ENCODE peak calls at places on chromosome 20, in six cellular contexts. One of them, this sample, is unnamed.

GRCh38 chr20:20435453-20435852 is 67.5 kb downstream of the INSM1 start:
- DNase-seq in lower lobe of right lung: no peak
- DNase-seq in uterus: no peak
- DNase-seq in right lobe of liver: no peak
- DNase-seq in SK-N-SH: no peak
- DNase-seq in mesendoderm: no peak
- DNase-seq in this sample: no peak

GRCh38 chr20:8589956-8590355 is 457.9 kb downstream of the PLCB1 start:
- DNase-seq in lower lobe of right lung: no peak
- DNase-seq in mesendoderm: no peak
- DNase-seq in uterus: no peak
- DNase-seq in SK-N-SH: no peak
- DNase-seq in right lobe of liver: no peak
- DNase-seq in this sample: no peak

GRCh38 chr20:64233725-64234124 is 21.8 kb upstream of the PCMTD2 start:
- DNase-seq in mesendoderm: no peak
- DNase-seq in SK-N-SH: no peak
- DNase-seq in right lobe of liver: peak; percentile 88
- DNase-seq in uterus: no peak
- DNase-seq in lower lobe of right lung: peak; percentile 47
- DNase-seq in this sample: no peak

GRCh38 chr20:36496707-36497669 is 44.3 kb upstream of the MYL9 start:
- DNase-seq in lower lobe of right lung: no peak
- DNase-seq in right lobe of liver: peak; percentile 58
- DNase-seq in SK-N-SH: no peak
- DNase-seq in mesendoderm: no peak
- DNase-seq in uterus: no peak
- DNase-seq in this sample: no peak

GRCh38 chr20:31517373-31517772 is 3.1 kb downstream of the HM13 start:
- DNase-seq in mesendoderm: peak; percentile 86
- DNase-seq in uterus: no peak
- DNase-seq in lower lobe of right lung: no peak
- DNase-seq in right lobe of liver: peak; percentile 61
- DNase-seq in SK-N-SH: peak; percentile 57
- DNase-seq in this sample: no peak

GRCh38 chr20:62043131-62043914 is 22.4 kb downstream of the TAF4 start:
- DNase-seq in mesendoderm: no peak
- DNase-seq in SK-N-SH: no peak
- DNase-seq in right lobe of liver: peak; percentile 70
- DNase-seq in uterus: peak; percentile 56
- DNase-seq in lower lobe of right lung: peak; percentile 61
- DNase-seq in this sample: no peak

GRCh38 chr20:32582659-32583580 is 2.2 kb downstream of the NOL4L start:
- DNase-seq in SK-N-SH: peak; percentile 84
- DNase-seq in lower lobe of right lung: no peak
- DNase-seq in right lobe of liver: no peak
- DNase-seq in uterus: peak; percentile 54
- DNase-seq in mesendoderm: peak; percentile 53
- DNase-seq in this sample: no peak

GRCh38 chr20:19419420-19419819 is 207.0 kb downstream of the SLC24A3 start:
- DNase-seq in SK-N-SH: no peak
- DNase-seq in lower lobe of right lung: no peak
- DNase-seq in right lobe of liver: no peak
- DNase-seq in uterus: no peak
- DNase-seq in mesendoderm: no peak
- DNase-seq in this sample: no peak

GRCh38 chr20:6051505-6051904 is 2.4 kb downstream of the LRRN4 start:
- DNase-seq in right lobe of liver: no peak
- DNase-seq in uterus: no peak
- DNase-seq in mesendoderm: peak; percentile 77
- DNase-seq in SK-N-SH: no peak
- DNase-seq in lower lobe of right lung: no peak
- DNase-seq in this sample: no peak

GRCh38 chr20:35823937-35824336 is 52.1 kb downstream of the PHF20 start:
- DNase-seq in SK-N-SH: no peak
- DNase-seq in right lobe of liver: no peak
- DNase-seq in lower lobe of right lung: no peak
- DNase-seq in uterus: no peak
- DNase-seq in mesendoderm: peak; percentile 67
- DNase-seq in this sample: no peak

GRCh38 chr20:46011631-46012482 is 3.1 kb downstream of the MMP9 start:
- DNase-seq in mesendoderm: peak; percentile 95
- DNase-seq in lower lobe of right lung: peak; percentile 88
- DNase-seq in SK-N-SH: peak; percentile 59
- DNase-seq in uterus: no peak
- DNase-seq in right lobe of liver: peak; percentile 66
- DNase-seq in this sample: peak; percentile 61

GRCh38 chr20:48705208-48706115 is 122.3 kb downstream of the PREX1 start:
- DNase-seq in right lobe of liver: no peak
- DNase-seq in lower lobe of right lung: no peak
- DNase-seq in mesendoderm: peak; percentile 71
- DNase-seq in uterus: no peak
- DNase-seq in SK-N-SH: peak; percentile 48
- DNase-seq in this sample: no peak

GRCh38 chr20:63273635-63274380 is 1.2 kb downstream of the ARFGAP1 start:
- DNase-seq in uterus: no peak
- DNase-seq in lower lobe of right lung: no peak
- DNase-seq in mesendoderm: no peak
- DNase-seq in right lobe of liver: no peak
- DNase-seq in SK-N-SH: no peak
- DNase-seq in this sample: no peak

GRCh38 chr20:41098703-41099250 is 38.6 kb upstream of the PLCG1 start:
- DNase-seq in right lobe of liver: no peak
- DNase-seq in uterus: no peak
- DNase-seq in lower lobe of right lung: no peak
- DNase-seq in SK-N-SH: peak; percentile 35
- DNase-seq in mesendoderm: no peak
- DNase-seq in this sample: no peak

GRCh38 chr20:64111841-64112641 is 4.7 kb upstream of the NPBWR2 start:
- DNase-seq in uterus: no peak
- DNase-seq in lower lobe of right lung: peak; percentile 37
- DNase-seq in SK-N-SH: peak; percentile 80
- DNase-seq in mesendoderm: no peak
- DNase-seq in right lobe of liver: no peak
- DNase-seq in this sample: peak; percentile 47

GRCh38 chr20:17806739-17807441 is 107.1 kb downstream of the BANF2 start:
- DNase-seq in SK-N-SH: peak; percentile 66
- DNase-seq in mesendoderm: peak; percentile 22
- DNase-seq in lower lobe of right lung: no peak
- DNase-seq in uterus: peak; percentile 94
- DNase-seq in right lobe of liver: peak; percentile 64
- DNase-seq in this sample: peak; percentile 81

GRCh38 chr20:46849751-46850150 is 44.9 kb upstream of the EYA2 start:
- DNase-seq in mesendoderm: no peak
- DNase-seq in SK-N-SH: no peak
- DNase-seq in uterus: no peak
- DNase-seq in right lobe of liver: no peak
- DNase-seq in lower lobe of right lung: no peak
- DNase-seq in this sample: no peak

GRCh38 chr20:14922503-14923267 is 585.3 kb upstream of the FLRT3 start:
- DNase-seq in lower lobe of right lung: no peak
- DNase-seq in mesendoderm: no peak
- DNase-seq in SK-N-SH: peak; percentile 60
- DNase-seq in uterus: no peak
- DNase-seq in right lobe of liver: no peak
- DNase-seq in this sample: no peak

GRCh38 chr20:61701401-61701800 is 364.3 kb downstream of the TAF4 start:
- DNase-seq in lower lobe of right lung: no peak
- DNase-seq in uterus: no peak
- DNase-seq in SK-N-SH: no peak
- DNase-seq in mesendoderm: no peak
- DNase-seq in right lobe of liver: no peak
- DNase-seq in this sample: no peak

GRCh38 chr20:48294942-48295341 is 509.7 kb upstream of the SULF2 start:
- DNase-seq in right lobe of liver: no peak
- DNase-seq in uterus: no peak
- DNase-seq in SK-N-SH: no peak
- DNase-seq in lower lobe of right lung: no peak
- DNase-seq in mesendoderm: peak; percentile 67
- DNase-seq in this sample: no peak

GRCh38 chr20:8602389-8603116 is 466.3 kb upstream of the PLCB4 start:
- DNase-seq in right lobe of liver: no peak
- DNase-seq in SK-N-SH: no peak
- DNase-seq in mesendoderm: no peak
- DNase-seq in uterus: no peak
- DNase-seq in lower lobe of right lung: no peak
- DNase-seq in this sample: no peak

GRCh38 chr20:62238569-62239277 is 402 bp downstream of the OSBPL2 start:
- DNase-seq in lower lobe of right lung: peak; percentile 63
- DNase-seq in uterus: no peak
- DNase-seq in right lobe of liver: peak; percentile 43
- DNase-seq in mesendoderm: no peak
- DNase-seq in SK-N-SH: no peak
- DNase-seq in this sample: no peak

GRCh38 chr20:43731469-43731868 is 4.7 kb upstream of the GTSF1L start:
- DNase-seq in SK-N-SH: no peak
- DNase-seq in mesendoderm: no peak
- DNase-seq in uterus: no peak
- DNase-seq in lower lobe of right lung: no peak
- DNase-seq in right lobe of liver: no peak
- DNase-seq in this sample: no peak

GRCh38 chr20:60869626-60870025 is 382.4 kb upstream of the CDH4 start:
- DNase-seq in right lobe of liver: no peak
- DNase-seq in uterus: no peak
- DNase-seq in mesendoderm: no peak
- DNase-seq in SK-N-SH: no peak
- DNase-seq in lower lobe of right lung: no peak
- DNase-seq in this sample: no peak

GRCh38 chr20:962683-963082 is 39.4 kb downstream of the RSPO4 start:
- DNase-seq in mesendoderm: no peak
- DNase-seq in right lobe of liver: no peak
- DNase-seq in lower lobe of right lung: no peak
- DNase-seq in SK-N-SH: no peak
- DNase-seq in uterus: no peak
- DNase-seq in this sample: no peak

GRCh38 chr20:53243152-53243551 is 271.0 kb downstream of the TSHZ2 start:
- DNase-seq in lower lobe of right lung: no peak
- DNase-seq in SK-N-SH: no peak
- DNase-seq in mesendoderm: no peak
- DNase-seq in uterus: no peak
- DNase-seq in right lobe of liver: no peak
- DNase-seq in this sample: no peak

GRCh38 chr20:53247460-53248103 is 275.4 kb downstream of the TSHZ2 start:
- DNase-seq in right lobe of liver: no peak
- DNase-seq in SK-N-SH: no peak
- DNase-seq in lower lobe of right lung: no peak
- DNase-seq in mesendoderm: no peak
- DNase-seq in uterus: no peak
- DNase-seq in this sample: no peak

GRCh38 chr20:53245581-53245980 is 273.4 kb downstream of the TSHZ2 start:
- DNase-seq in right lobe of liver: no peak
- DNase-seq in uterus: no peak
- DNase-seq in SK-N-SH: no peak
- DNase-seq in lower lobe of right lung: no peak
- DNase-seq in mesendoderm: no peak
- DNase-seq in this sample: no peak

GRCh38 chr20:53244711-53245110 is 272.6 kb downstream of the TSHZ2 start:
- DNase-seq in mesendoderm: no peak
- DNase-seq in lower lobe of right lung: no peak
- DNase-seq in right lobe of liver: no peak
- DNase-seq in uterus: no peak
- DNase-seq in SK-N-SH: no peak
- DNase-seq in this sample: no peak
- H3K4me1 ChIP-seq in mesendoderm: no peaks in the 10 kb centered on the region
- H3K4me1 ChIP-seq in lower lobe of right lung: no peaks in the 10 kb centered on the region
- H3K4me1 ChIP-seq in right lobe of liver: no peaks in the 10 kb centered on the region
- H3K4me1 ChIP-seq in uterus: no peaks in the 10 kb centered on the region
- H3K4me1 ChIP-seq in SK-N-SH: no peaks in the 10 kb centered on the region
- H3K4me1 ChIP-seq in this sample: no peaks in the 10 kb centered on the region

GRCh38 chr20:58546312-58546711 is 31.1 kb upstream of the APCDD1L start:
- DNase-seq in lower lobe of right lung: no peak
- DNase-seq in SK-N-SH: no peak
- DNase-seq in mesendoderm: no peak
- DNase-seq in uterus: no peak
- DNase-seq in right lobe of liver: no peak
- DNase-seq in this sample: peak; percentile 4

GRCh38 chr20:58544301-58544700 is 29.1 kb upstream of the APCDD1L start:
- DNase-seq in SK-N-SH: no peak
- DNase-seq in lower lobe of right lung: no peak
- DNase-seq in right lobe of liver: no peak
- DNase-seq in mesendoderm: peak; percentile 5
- DNase-seq in uterus: no peak
- DNase-seq in this sample: peak; percentile 1

GRCh38 chr20:58545565-58546195 is 30.5 kb upstream of the APCDD1L start:
- DNase-seq in SK-N-SH: no peak
- DNase-seq in lower lobe of right lung: no peak
- DNase-seq in uterus: no peak
- DNase-seq in mesendoderm: no peak
- DNase-seq in right lobe of liver: no peak
- DNase-seq in this sample: peak; percentile 34

GRCh38 chr20:58543274-58543673 is 28.1 kb upstream of the APCDD1L start:
- DNase-seq in SK-N-SH: no peak
- DNase-seq in right lobe of liver: no peak
- DNase-seq in uterus: no peak
- DNase-seq in mesendoderm: no peak
- DNase-seq in lower lobe of right lung: no peak
- DNase-seq in this sample: no peak

DNA sequence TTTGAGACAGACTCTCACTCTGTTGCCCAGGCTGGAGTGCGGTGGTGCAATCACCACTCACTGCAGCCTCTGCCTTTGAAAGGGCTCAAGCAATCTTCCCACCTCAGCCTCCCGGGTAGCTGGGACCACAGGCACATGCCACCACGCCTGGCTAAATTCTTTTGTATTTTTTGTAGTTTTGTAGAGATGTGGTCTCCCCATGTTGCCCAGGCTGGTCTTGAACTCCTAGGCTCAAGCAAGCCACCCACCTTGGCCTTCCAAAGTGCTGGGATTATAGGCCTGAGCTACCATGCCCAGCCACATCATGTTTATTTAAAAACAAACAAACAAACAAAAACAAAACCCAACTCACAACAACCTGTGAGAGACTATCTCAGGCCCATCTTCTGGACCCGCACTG is 29.7 kb upstream of the APCDD1L start:
- DNase-seq in right lobe of liver: no peak
- DNase-seq in mesendoderm: no peak
- DNase-seq in SK-N-SH: no peak
- DNase-seq in lower lobe of right lung: no peak
- DNase-seq in uterus: no peak
- DNase-seq in this sample: peak; percentile 32
- H3K4me1 ChIP-seq in right lobe of liver: no peaks in the 10 kb centered on the region
- H3K4me1 ChIP-seq in mesendoderm: peaks cover 3% of the 10 kb centered on the region
- H3K4me1 ChIP-seq in SK-N-SH: peaks cover 20% of the 10 kb centered on the region
- H3K4me1 ChIP-seq in lower lobe of right lung: no peaks in the 10 kb centered on the region
- H3K4me1 ChIP-seq in uterus: no peaks in the 10 kb centered on the region
- H3K4me1 ChIP-seq in this sample: no peaks in the 10 kb centered on the region

GRCh38 chr20:57698867-57699275 is 10.9 kb downstream of the PMEPA1 start:
- DNase-seq in right lobe of liver: no peak
- DNase-seq in uterus: no peak
- DNase-seq in SK-N-SH: no peak
- DNase-seq in mesendoderm: no peak
- DNase-seq in lower lobe of right lung: no peak
- DNase-seq in this sample: no peak
- H3K4me1 ChIP-seq in right lobe of liver: no peaks in the 10 kb centered on the region
- H3K4me1 ChIP-seq in uterus: no peaks in the 10 kb centered on the region
- H3K4me1 ChIP-seq in SK-N-SH: peaks cover 28% of the 10 kb centered on the region
- H3K4me1 ChIP-seq in mesendoderm: peaks cover 4% of the 10 kb centered on the region
- H3K4me1 ChIP-seq in lower lobe of right lung: peaks cover 25% of the 10 kb centered on the region
- H3K4me1 ChIP-seq in this sample: no peaks in the 10 kb centered on the region

GRCh38 chr20:2103454-2104153 is 2.0 kb downstream of the STK35 start:
- DNase-seq in right lobe of liver: no peak
- DNase-seq in uterus: no peak
- DNase-seq in lower lobe of right lung: no peak
- DNase-seq in mesendoderm: no peak
- DNase-seq in SK-N-SH: peak; percentile 44
- DNase-seq in this sample: peak; percentile 36
- H3K4me1 ChIP-seq in right lobe of liver: peaks cover 28% of the 10 kb centered on the region
- H3K4me1 ChIP-seq in uterus: no peaks in the 10 kb centered on the region
- H3K4me1 ChIP-seq in lower lobe of right lung: peaks cover 48% of the 10 kb centered on the region
- H3K4me1 ChIP-seq in mesendoderm: peaks cover 4% of the 10 kb centered on the region
- H3K4me1 ChIP-seq in SK-N-SH: peaks cover 11% of the 10 kb centered on the region
- H3K4me1 ChIP-seq in this sample: peaks cover 61% of the 10 kb centered on the region